ENCODE peak calls at places on chromosomes 7 and 10, in eight cellular contexts. I is epithelial cell of esophagus; W is kidney epithelial cell; S is stimulated activated CD8-positive, alpha-beta memory T cell treated with anti-CD3 and anti-CD28 coated beads, Interleukin-7, amount 100 ng/mL, for 4 hours; T is GM12878; M is neuronal stem cell; X is ecto neural progenitor cell; D is NCI-H345. H is an unnamed sample.
A peak's percentile ranks its signal among the peaks of the same experiment; 100 is the strongest.

GRCh38 chr10:125006921-125007391 is 65.0 kb downstream of the ZRANB1 start:
- DNase-seq in M (no peak), W (no peak), S (no peak), I (no peak), T (no peak), D (no peak), X (no peak), H (no peak)

GRCh38 chr7:36937754-36938551 is 213.7 kb upstream of the AOAH start:
- DNase-seq in T (no peak), X (no peak), S (no peak), I (no peak), W (no peak), D (no peak), M (no peak), H (no peak)

GRCh38 chr10:71596759-71597158 is 122.8 kb downstream of the C10orf105 start:
- DNase-seq in W (no peak), S (no peak), T (no peak), D (no peak), X (no peak), I (no peak), M (no peak), H (no peak)

GRCh38 chr10:1162481-1163203 is 106.5 kb downstream of the WDR37 start:
- DNase-seq in I (no peak), W (no peak), D (no peak), T (no peak), S (no peak), M (no peak), X (peak; percentile 41), H (no peak)

GRCh38 chr10:86960003-86960862 is 1.8 kb downstream of the SNCG start:
- DNase-seq in S (no peak), W (no peak), M (no peak), T (peak; percentile 35), I (peak; percentile 76), X (peak; percentile 71), D (no peak), H (peak; percentile 83)

GRCh38 chr10:126160971-126161630 is 227.2 kb downstream of the ADAM12 start:
- DNase-seq in X (no peak), I (no peak), M (no peak), D (no peak), T (no peak), S (no peak), W (no peak), H (no peak)

GRCh38 chr10:4671451-4672145 is 154.4 kb upstream of the AKR1E2 start:
- DNase-seq in D (no peak), I (peak; percentile 90), M (no peak), T (no peak), S (no peak), X (no peak), W (no peak), H (no peak)

GRCh38 chr7:79454325-79454960 is 976 bp upstream of the MAGI2 start:
- DNase-seq in T (no peak), D (no peak), I (peak; percentile 41), M (peak; percentile 41), S (no peak), W (no peak), X (peak; percentile 72), H (no peak)

GRCh38 chr7:112205348-112206237 is 606 bp downstream of the DOCK4 start:
- DNase-seq in D (peak; percentile 71), X (peak; percentile 80), T (no peak), I (peak; percentile 60), W (no peak), M (peak; percentile 72), S (peak; percentile 20), H (peak; percentile 75)

GRCh38 chr10:72081210-72081609 is 7.1 kb downstream of the SPOCK2 start:
- DNase-seq in T (no peak), I (no peak), D (no peak), W (no peak), M (no peak), S (no peak), X (no peak), H (no peak)

GRCh38 chr10:15254808-15255655 is 86.5 kb upstream of the NMT2 start:
- DNase-seq in I (no peak), X (no peak), M (no peak), W (no peak), D (no peak), S (no peak), T (no peak), H (no peak)

GRCh38 chr10:95290446-95290800 is 380 bp downstream of the PDLIM1 start:
- DNase-seq in S (no peak), M (no peak), D (no peak), W (no peak), X (no peak), T (no peak), I (no peak), H (no peak)

GRCh38 chr7:90726120-90726519 is 130.0 kb downstream of the CDK14 start:
- DNase-seq in M (no peak), W (no peak), S (no peak), X (no peak), T (no peak), I (peak; percentile 23), D (no peak), H (no peak)

GRCh38 chr10:29946953-29947700 is 112.3 kb downstream of the JCAD start:
- DNase-seq in W (peak; percentile 97), M (no peak), I (peak; percentile 93), T (no peak), X (no peak), D (no peak), S (no peak), H (peak; percentile 92)

GRCh38 chr10:96334888-96335526 is 23.8 kb downstream of the OPALIN start:
- DNase-seq in I (peak; percentile 51), M (peak; percentile 40), W (no peak), D (peak; percentile 5), X (no peak), S (no peak), T (no peak), H (no peak)

GRCh38 chr10:88478256-88478655 is 104.9 kb downstream of the RNLS start:
- DNase-seq in I (peak; percentile 91), T (no peak), S (no peak), M (no peak), D (no peak), W (no peak), X (no peak), H (no peak)

GRCh38 chr10:111297351-111297848 is 220.6 kb downstream of the ADRA2A start:
- DNase-seq in D (no peak), T (no peak), M (peak; percentile 29), X (no peak), I (no peak), S (no peak), W (no peak), H (no peak)

GRCh38 chr7:81810448-81811155 is 40.8 kb upstream of the HGF start:
- DNase-seq in S (no peak), M (no peak), I (no peak), D (no peak), W (no peak), X (no peak), T (no peak), H (no peak)

GRCh38 chr10:78802866-78803265 is 265.9 kb upstream of the ZMIZ1 start:
- DNase-seq in X (no peak), I (peak; percentile 68), M (no peak), S (no peak), W (no peak), D (no peak), T (no peak), H (no peak)

GRCh38 chr10:96587255-96588059 is 645 bp upstream of the TM9SF3 start:
- DNase-seq in D (peak; percentile 46), M (no peak), T (no peak), I (peak; percentile 69), W (no peak), S (no peak), X (no peak), H (peak; percentile 88)

GRCh38 chr7:118372530-118372929 is 148.0 kb downstream of the ANKRD7 start:
- DNase-seq in S (no peak), W (no peak), I (peak; percentile 53), D (no peak), X (no peak), M (no peak), T (no peak), H (no peak)

GRCh38 chr10:29648114-29648982 is 13.6 kb upstream of the SVIL start:
- DNase-seq in I (no peak), W (no peak), X (no peak), S (peak; percentile 21), D (no peak), M (no peak), T (no peak), H (no peak)

GRCh38 chr10:124632064-124632531 is 112.1 kb downstream of the FAM53B start:
- DNase-seq in I (peak; percentile 81), T (no peak), W (no peak), M (no peak), X (no peak), S (no peak), D (peak; percentile 32), H (peak; percentile 72)

GRCh38 chr10:54993148-54993547 is 192.1 kb upstream of the PCDH15 start:
- DNase-seq in M (no peak), X (no peak), S (no peak), T (no peak), I (no peak), W (no peak), D (no peak), H (no peak)

GRCh38 chr7:29189743-29190201 is 4.8 kb upstream of the CHN2 start:
- DNase-seq in T (no peak), M (peak; percentile 61), S (peak; percentile 44), I (peak; percentile 62), X (peak; percentile 84), W (no peak), D (peak; percentile 95), H (no peak)

GRCh38 chr7:49885593-49886285 is 112.3 kb downstream of the VWC2 start:
- DNase-seq in T (no peak), S (no peak), D (no peak), M (no peak), W (no peak), I (no peak), X (no peak), H (no peak)

GRCh38 chr7:8480466-8480865 is 47.1 kb downstream of the NXPH1 start:
- DNase-seq in X (no peak), M (no peak), T (no peak), I (no peak), S (no peak), W (no peak), D (no peak), H (no peak)

GRCh38 chr7:13827716-13828115 is 161.8 kb downstream of the ETV1 start:
- DNase-seq in S (no peak), X (no peak), W (no peak), I (no peak), T (no peak), D (no peak), M (no peak), H (no peak)

GRCh38 chr7:94421711-94422110 is 27.0 kb downstream of the COL1A2 start:
- DNase-seq in M (no peak), S (no peak), D (no peak), I (no peak), T (no peak), W (no peak), X (no peak), H (no peak)

GRCh38 chr10:93131956-93132355 is 58.3 kb downstream of the CYP26A1 start:
- DNase-seq in D (no peak), I (no peak), M (no peak), W (no peak), X (no peak), T (no peak), S (no peak), H (no peak)

GRCh38 chr10:122213766-122214165 is 57.3 kb upstream of the BTBD16 start:
- DNase-seq in S (no peak), X (no peak), D (no peak), T (no peak), W (no peak), I (no peak), M (no peak), H (no peak)

GRCh38 chr10:84499846-84500245 is 171.5 kb downstream of the CCSER2 start:
- DNase-seq in W (no peak), I (no peak), X (no peak), S (no peak), M (peak; percentile 35), T (no peak), D (no peak), H (no peak)

GRCh38 chr10:35192645-35193249 is 66.1 kb downstream of the CREM start:
- DNase-seq in S (no peak), M (no peak), I (peak; percentile 21), D (no peak), T (no peak), W (no peak), X (no peak), H (no peak)

GRCh38 chr7:106598663-106599342 is 62.2 kb downstream of the CCDC71L start:
- DNase-seq in M (peak; percentile 51), S (peak; percentile 37), I (peak; percentile 84), T (peak; percentile 71), D (peak; percentile 91), X (peak; percentile 63), W (peak; percentile 59), H (peak; percentile 74)